ENCODE peak calls at places on chromosome 1, in five cellular contexts. Y, X, B, H and U are unnamed samples.

GRCh38 chr1:100506221-100506620 is 31.7 kb upstream of the GPR88 start:
- DNase-seq in Y (no peak), X (no peak), B (no peak), H (no peak), U (no peak)

GRCh38 chr1:94418664-94419655 is 771 bp downstream of the ABCD3 start:
- DNase-seq in Y (no peak), X (no peak), B (no peak), H (no peak), U (no peak)

GRCh38 chr1:185315364-185316108 is 1.5 kb downstream of the IVNS1ABP start:
- DNase-seq in Y (no peak), X (peak; percentile 51), B (no peak), H (peak; percentile 26), U (peak; percentile 7)

GRCh38 chr1:46166521-46167462 is 8.1 kb upstream of the TSPAN1 start:
- DNase-seq in Y (peak; percentile 70), X (no peak), B (no peak), H (no peak), U (no peak)

GRCh38 chr1:35834218-35834617 is 26.4 kb downstream of the AGO4 start:
- DNase-seq in Y (no peak), X (no peak), B (no peak), H (no peak), U (no peak)

GRCh38 chr1:145991799-145992412 is 4.5 kb downstream of the TXNIP start:
- DNase-seq in Y (no peak), X (no peak), B (no peak), H (no peak), U (no peak)

GRCh38 chr1:192022839-192023238 is 135.4 kb upstream of the RGS18 start:
- DNase-seq in Y (no peak), X (no peak), B (no peak), H (no peak), U (no peak)

GRCh38 chr1:16484931-16485330 is 29.2 kb downstream of the RNU1-1 start:
- DNase-seq in Y (no peak), X (no peak), B (no peak), H (no peak), U (no peak)

GRCh38 chr1:224541072-224541790 is 74.9 kb upstream of the CNIH3 start:
- DNase-seq in Y (no peak), X (no peak), B (no peak), H (no peak), U (no peak)

GRCh38 chr1:19430121-19431068 is 54.9 kb downstream of the CAPZB start:
- DNase-seq in Y (no peak), X (peak; percentile 93), B (no peak), H (no peak), U (peak; percentile 46)

GRCh38 chr1:19426294-19427086 is 58.8 kb downstream of the CAPZB start:
- DNase-seq in Y (no peak), X (peak; percentile 64), B (no peak), H (no peak), U (no peak)

GRCh38 chr1:19432943-19433609 is 52.3 kb downstream of the CAPZB start:
- DNase-seq in Y (no peak), X (no peak), B (no peak), H (no peak), U (no peak)

GRCh38 chr1:19427087-19427781 is 58.1 kb downstream of the CAPZB start:
- DNase-seq in Y (no peak), X (peak; percentile 85), B (no peak), H (no peak), U (no peak)

DNA sequence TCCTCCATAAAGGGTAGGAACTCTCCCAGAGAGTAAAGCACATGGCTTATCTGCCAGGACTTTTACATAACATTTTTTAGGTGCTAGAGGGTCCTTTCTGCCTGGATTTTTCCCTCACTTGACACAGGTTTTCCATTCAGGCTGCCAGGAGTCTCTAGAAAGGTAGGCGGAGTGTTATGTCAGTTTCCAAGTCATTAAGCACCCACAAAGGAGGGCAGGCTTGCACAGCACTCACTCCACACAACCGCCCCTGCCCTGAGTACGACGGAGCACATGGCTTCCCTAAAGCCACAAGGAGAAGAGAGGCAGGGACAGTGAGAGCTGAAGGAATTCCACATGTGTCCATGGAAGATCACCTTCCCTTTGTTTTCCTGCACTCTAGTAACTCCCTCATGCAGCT is 55.7 kb downstream of the CAPZB start:
- DNase-seq in Y (no peak), X (no peak), B (no peak), H (no peak), U (no peak)
- H3K4me1 ChIP-seq in Y (no peaks in the 10 kb centered on the region), X (peaks cover 89% of the 10 kb centered on the region), B (peaks cover 4% of the 10 kb centered on the region), H (no peaks in the 10 kb centered on the region), U (peaks cover 26% of the 10 kb centered on the region)

GRCh38 chr1:182147136-182147815 is 85.8 kb upstream of the ZNF648 start:
- DNase-seq in Y (no peak), X (no peak), B (no peak), H (peak; percentile 60), U (no peak)
- TF ChIP-seq SP1 in Y (no peak), X (no peak), B (no peak), H (peak; percentile 22), U (no peak)

DNA sequence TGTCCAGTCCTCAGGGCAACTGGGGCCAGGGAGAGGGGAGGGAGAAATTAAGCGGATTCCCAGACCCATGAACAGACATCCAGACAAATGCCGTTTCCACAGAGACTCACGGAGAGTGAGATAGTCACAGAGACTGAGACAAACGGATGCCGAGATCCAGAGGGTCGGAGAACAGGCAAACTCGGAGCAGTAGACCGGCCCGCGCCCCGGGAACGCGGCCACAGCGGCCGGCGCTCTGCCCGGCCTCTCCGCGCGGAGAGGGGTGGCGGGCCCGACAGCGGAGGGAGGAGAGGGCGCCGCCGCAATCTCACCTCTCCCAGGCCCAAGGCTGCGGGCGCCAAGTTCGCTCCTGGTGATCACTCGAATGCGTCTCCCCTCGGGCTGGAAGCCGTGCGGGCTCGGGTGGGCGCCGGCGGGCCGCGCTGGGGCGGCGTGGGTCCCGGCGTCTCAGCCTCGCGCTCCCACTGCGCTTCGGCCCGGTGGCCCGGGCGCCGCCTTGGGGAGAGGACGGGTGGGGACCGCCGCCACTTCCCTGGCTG is 796 bp upstream of the FOXD2 start:
- DNase-seq in Y (no peak), X (no peak), B (no peak), H (no peak), U (no peak)
- H3K4me1 ChIP-seq in Y (peaks cover 37% of the 10 kb centered on the region), X (peaks cover 20% of the 10 kb centered on the region), B (peaks cover 58% of the 10 kb centered on the region), H (peaks cover 13% of the 10 kb centered on the region), U (peaks cover 3% of the 10 kb centered on the region)

GRCh38 chr1:150566589-150567340 is 12.6 kb downstream of the MCL1 start:
- DNase-seq in Y (no peak), X (no peak), B (no peak), H (no peak), U (no peak)

GRCh38 chr1:150561830-150562367 is 12.7 kb downstream of the ADAMTSL4 start:
- DNase-seq in Y (peak; percentile 91), X (peak; percentile 77), B (peak; percentile 82), H (no peak), U (peak; percentile 73)

GRCh38 chr1:150562384-150563339 is 13.5 kb downstream of the ADAMTSL4 start:
- DNase-seq in Y (no peak), X (no peak), B (no peak), H (peak; percentile 97), U (no peak)

GRCh38 chr1:150563340-150564038 is 14.3 kb downstream of the ADAMTSL4 start:
- DNase-seq in Y (no peak), X (no peak), B (no peak), H (peak; percentile 83), U (no peak)

DNA sequence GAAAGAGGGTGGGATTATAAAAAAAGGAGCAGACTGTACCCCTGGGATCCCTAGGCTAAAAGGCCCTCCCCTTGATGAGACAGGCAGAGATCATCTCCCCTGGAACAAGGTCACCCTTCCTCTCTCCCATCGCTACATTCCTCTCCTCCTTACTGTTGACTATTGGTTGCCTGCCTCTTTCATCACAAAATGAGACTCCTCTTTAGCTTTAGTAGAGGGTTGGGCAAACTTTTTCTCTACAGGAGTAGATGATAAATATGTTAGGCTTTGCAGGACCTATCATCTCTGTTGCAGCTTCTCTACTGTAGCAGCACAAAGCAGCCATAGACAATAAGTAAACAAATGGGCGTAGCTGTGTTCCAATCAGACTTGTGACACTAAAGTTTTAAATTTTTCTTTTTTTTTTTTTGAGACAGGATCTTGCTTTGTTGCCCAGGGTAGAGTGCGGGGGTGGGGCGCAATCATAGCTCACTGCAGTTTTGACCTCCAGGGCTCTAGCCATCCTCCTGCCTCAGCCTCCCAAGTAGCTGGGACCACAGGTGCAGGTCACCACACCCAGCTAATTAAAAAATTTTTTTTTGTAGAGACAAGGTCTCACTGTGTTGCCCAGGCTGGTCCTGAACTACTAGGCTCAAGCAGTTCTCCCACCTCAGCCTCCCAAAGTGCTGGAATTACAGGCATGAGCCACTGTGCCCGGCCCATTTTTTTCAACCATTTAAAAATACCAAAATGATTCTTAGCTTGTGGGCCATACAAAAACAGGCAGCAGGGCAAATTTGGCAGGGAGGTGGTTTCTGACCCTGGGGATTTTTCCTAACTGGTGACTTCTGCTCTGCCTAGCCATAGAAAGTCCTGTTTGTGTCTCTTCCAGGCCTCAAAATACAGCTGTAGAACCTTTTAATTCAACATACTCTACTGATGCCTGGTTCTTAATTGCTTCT is 15.1 kb downstream of the MCL1 start:
- DNase-seq in Y (no peak), X (peak; percentile 78), B (no peak), H (no peak), U (no peak)
- TF ChIP-seq SP1 in Y (no peak), X (no peak), B (no peak), H (no peak), U (no peak)

GRCh38 chr1:26284597-26285351 is 4.9 kb downstream of the SH3BGRL3 start:
- DNase-seq in Y (peak; percentile 94), X (peak; percentile 44), B (peak; percentile 91), H (no peak), U (peak; percentile 91)
- H3K4me1 ChIP-seq in Y (peaks cover 32% of the 10 kb centered on the region), X (peaks cover 12% of the 10 kb centered on the region), B (peaks cover 99% of the 10 kb centered on the region), H (peaks cover 70% of the 10 kb centered on the region), U (peaks cover 67% of the 10 kb centered on the region)

DNA sequence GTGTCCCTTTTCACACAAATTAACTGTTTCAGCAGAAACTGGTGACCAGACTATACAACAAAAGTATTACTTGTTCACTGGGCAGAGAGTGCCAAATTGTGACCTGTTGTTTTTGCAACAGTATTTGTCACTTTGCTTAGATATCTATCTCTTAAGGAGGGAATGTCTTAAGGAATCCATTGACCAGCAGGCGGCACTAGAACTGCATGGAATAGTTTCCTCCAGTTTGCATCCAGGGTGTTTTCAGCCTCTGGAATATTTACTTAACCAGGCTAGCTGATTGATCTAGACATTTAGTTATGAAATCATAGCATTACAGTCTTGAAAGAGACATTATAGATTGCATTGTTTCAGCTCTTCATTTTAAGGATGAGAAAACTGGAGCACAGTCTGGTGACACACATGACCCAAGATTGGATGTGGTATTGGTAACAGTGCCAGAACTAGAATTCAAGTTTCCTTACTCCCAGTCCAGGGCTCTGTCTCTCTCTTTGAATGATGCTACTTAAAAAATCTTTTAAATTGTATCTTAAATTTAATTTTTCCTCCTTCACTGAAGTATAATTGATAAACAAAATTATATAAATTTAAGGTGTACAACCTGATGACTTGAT is 16.9 kb downstream of the RPTN start:
- DNase-seq in Y (peak; percentile 52), X (peak; percentile 45), B (peak; percentile 15), H (no peak), U (peak; percentile 63)
- TF ChIP-seq SP1 in Y (no peak), X (no peak), B (no peak), H (no peak), U (no peak)